ENCODE peak calls at places on chromosomes 13 and 19, in five cellular contexts. E is NCI-H1092; M is stimulated activated CD4-positive, alpha-beta T cell treated with anti-CD3 and anti-CD28 coated beads, Interleukin-1b, Interleukin-23, amount 100 ng/mL, for 1 hour; R is GOT3; C is stimulated activated CD8-positive, alpha-beta memory T cell treated with anti-CD3 and anti-CD28 coated beads, Interleukin-12 subunit alpha, Interleukin-12 subunit beta, amount 100 ng/mL, for 1 hour. L is an unnamed sample.

GRCh38 chr19:44626067-44626624 is 12.8 kb downstream of the IGSF23 start:
- DNase-seq in C (no peak), R (no peak), M (no peak), E (no peak), L (no peak)

GRCh38 chr19:2323707-2324106 is 4.7 kb downstream of the LSM7 start:
- DNase-seq in E (no peak), R (no peak), C (no peak), M (no peak), L (no peak)

GRCh38 chr13:35848316-35848715 is 282.9 kb downstream of the DCLK1 start:
- DNase-seq in C (no peak), M (no peak), R (no peak), E (no peak), L (no peak)

GRCh38 chr13:113586661-113587479 is 2.3 kb downstream of the TFDP1 start:
- DNase-seq in M (no peak), C (no peak), R (no peak), E (no peak), L (no peak)

GRCh38 chr19:51253088-51253806 is 2.4 kb downstream of the SIGLECL1 start:
- DNase-seq in E (no peak), M (no peak), C (no peak), R (no peak), L (no peak)

GRCh38 chr19:13982773-13983172 is 23.3 kb downstream of the RFX1 start:
- DNase-seq in M (no peak), R (no peak), E (no peak), C (no peak), L (no peak)

GRCh38 chr13:93708323-93709075 is 481.9 kb downstream of the GPC6 start:
- DNase-seq in M (no peak), E (no peak), C (no peak), R (no peak), L (no peak)

GRCh38 chr19:40190891-40191835 is at the start of gene MAP3K10:
- DNase-seq in R (peak; percentile 44), C (peak; percentile 42), E (peak; percentile 2), M (peak; percentile 13), L (peak; percentile 20)

GRCh38 chr13:76783798-76784197 is 102.4 kb downstream of the KCTD12 start:
- DNase-seq in R (no peak), M (no peak), E (no peak), C (no peak), L (no peak)

GRCh38 chr13:114057131-114058050 is 75.0 kb downstream of the RASA3 start:
- DNase-seq in E (peak; percentile 44), C (no peak), M (no peak), R (no peak), L (no peak)

GRCh38 chr13:59450218-59450617 is 713.5 kb downstream of the DIAPH3 start:
- DNase-seq in R (no peak), M (no peak), C (no peak), E (no peak), L (no peak)

GRCh38 chr19:35793381-35794165 is 18.2 kb downstream of the ARHGAP33 start:
- DNase-seq in C (no peak), R (no peak), E (no peak), M (no peak), L (no peak)

GRCh38 chr13:30394798-30395191 is 27.5 kb upstream of the UBE2L5 start:
- DNase-seq in E (no peak), M (no peak), C (no peak), R (no peak), L (no peak)

GRCh38 chr19:58229255-58229639 is 533 bp downstream of the ZNF544 start:
- DNase-seq in C (no peak), M (no peak), R (no peak), E (no peak), L (no peak)

GRCh38 chr13:111449041-111449440 is 128.6 kb downstream of the TEX29 start:
- DNase-seq in M (no peak), E (no peak), R (no peak), C (no peak), L (no peak)

GRCh38 chr19:44608391-44608821 is 5.0 kb upstream of the IGSF23 start:
- DNase-seq in M (no peak), E (no peak), R (no peak), C (no peak), L (no peak)

GRCh38 chr13:97977376-97977705 is 23.9 kb downstream of the IPO5 start:
- DNase-seq in E (no peak), R (no peak), M (no peak), C (no peak), L (no peak)

GRCh38 chr13:102131246-102131645 is 270.6 kb downstream of the FGF14 start:
- DNase-seq in E (no peak), M (no peak), C (no peak), R (no peak), L (no peak)

GRCh38 chr19:55070755-55071502 is 4.7 kb upstream of the EPS8L1 start:
- DNase-seq in M (no peak), R (no peak), C (no peak), E (no peak), L (no peak)

GRCh38 chr13:73146705-73147104 is 87.9 kb downstream of the KLF5 start:
- DNase-seq in M (no peak), C (no peak), R (no peak), E (no peak), L (no peak)

GRCh38 chr13:27432612-27433210 is 8.3 kb downstream of the GTF3A start:
- DNase-seq in M (no peak), R (no peak), E (no peak), C (no peak), L (no peak)

GRCh38 chr13:26707122-26708006 is 53.2 kb downstream of the GPR12 start:
- DNase-seq in C (no peak), E (peak; percentile 63), R (no peak), M (no peak), L (peak; percentile 63)

GRCh38 chr19:38273499-38273898 is 9.1 kb downstream of the SPINT2 start:
- DNase-seq in E (no peak), M (no peak), R (no peak), C (no peak), L (no peak)

GRCh38 chr13:42852102-42852501 is 70.7 kb downstream of the FAM216B start:
- DNase-seq in R (no peak), C (no peak), M (no peak), E (no peak), L (no peak)

GRCh38 chr13:99150575-99151370 is 49.9 kb upstream of the UBAC2 start:
- DNase-seq in R (no peak), M (no peak), C (no peak), E (no peak), L (no peak)

GRCh38 chr13:53490732-53491131 is 462.1 kb downstream of the OLFM4 start:
- DNase-seq in M (no peak), E (no peak), R (no peak), C (no peak), L (no peak)

GRCh38 chr19:53254451-53255341 is at the start of gene ZNF677:
- DNase-seq in E (peak; percentile 61), R (peak; percentile 51), M (peak; percentile 42), C (peak; percentile 65), L (peak; percentile 94)

GRCh38 chr13:102405499-102406079 is 3.7 kb upstream of the FGF14 start:
- DNase-seq in M (no peak), R (no peak), E (no peak), C (no peak), L (no peak)

GRCh38 chr19:50496189-50497029 is 14.6 kb downstream of the JOSD2 start:
- DNase-seq in E (no peak), C (no peak), R (no peak), M (no peak), L (no peak)